ENCODE peak calls at places on chromosomes 6 and 20, in four cellular contexts. One of them, this sample, is unnamed.

GRCh38 chr6:63573899-63574553 is 1.7 kb downstream of the LOC128125822 start:
- DNase-seq in NCI-H345: peak
- DNase-seq in CD4-positive, alpha-beta T cell: no peak
- DNase-seq in activated CD4-positive, alpha-beta T cell treated with anti-CD3 and anti-CD28 coated beads for 36 hours: peak
- DNase-seq in this sample: peak

GRCh38 chr20:57400821-57401564 is 9.8 kb downstream of the RBM38 start:
- DNase-seq in CD4-positive, alpha-beta T cell: no peak
- DNase-seq in activated CD4-positive, alpha-beta T cell treated with anti-CD3 and anti-CD28 coated beads for 36 hours: peak
- DNase-seq in NCI-H345: no peak
- DNase-seq in this sample: no peak

GRCh38 chr6:5231289-5231688 is 29.5 kb downstream of the LYRM4 start:
- DNase-seq in NCI-H345: no peak
- DNase-seq in activated CD4-positive, alpha-beta T cell treated with anti-CD3 and anti-CD28 coated beads for 36 hours: no peak
- DNase-seq in CD4-positive, alpha-beta T cell: no peak
- DNase-seq in this sample: no peak

GRCh38 chr6:84033523-84034451 is at the start of gene MRAP2:
- DNase-seq in activated CD4-positive, alpha-beta T cell treated with anti-CD3 and anti-CD28 coated beads for 36 hours: peak
- DNase-seq in CD4-positive, alpha-beta T cell: no peak
- DNase-seq in NCI-H345: peak
- DNase-seq in this sample: peak

GRCh38 chr6:66376021-66376420 is 669.0 kb upstream of the EYS start:
- DNase-seq in activated CD4-positive, alpha-beta T cell treated with anti-CD3 and anti-CD28 coated beads for 36 hours: no peak
- DNase-seq in CD4-positive, alpha-beta T cell: no peak
- DNase-seq in NCI-H345: no peak
- DNase-seq in this sample: no peak

GRCh38 chr6:110708295-110708965 is 106.8 kb downstream of the CDK19 start:
- DNase-seq in activated CD4-positive, alpha-beta T cell treated with anti-CD3 and anti-CD28 coated beads for 36 hours: no peak
- DNase-seq in NCI-H345: no peak
- DNase-seq in CD4-positive, alpha-beta T cell: no peak
- DNase-seq in this sample: no peak

GRCh38 chr6:116557863-116558262 is 4.3 kb downstream of the CALHM4 start:
- DNase-seq in CD4-positive, alpha-beta T cell: no peak
- DNase-seq in activated CD4-positive, alpha-beta T cell treated with anti-CD3 and anti-CD28 coated beads for 36 hours: no peak
- DNase-seq in NCI-H345: peak
- DNase-seq in this sample: peak

GRCh38 chr6:63742060-63742459 is 106.5 kb downstream of the PHF3 start:
- DNase-seq in CD4-positive, alpha-beta T cell: no peak
- DNase-seq in NCI-H345: no peak
- DNase-seq in activated CD4-positive, alpha-beta T cell treated with anti-CD3 and anti-CD28 coated beads for 36 hours: no peak
- DNase-seq in this sample: peak

GRCh38 chr6:84227434-84228197 is at the start of gene CEP162:
- DNase-seq in activated CD4-positive, alpha-beta T cell treated with anti-CD3 and anti-CD28 coated beads for 36 hours: peak
- DNase-seq in NCI-H345: peak
- DNase-seq in CD4-positive, alpha-beta T cell: peak
- DNase-seq in this sample: peak

GRCh38 chr6:110255356-110255755 is 75.1 kb downstream of the CDC40 start:
- DNase-seq in CD4-positive, alpha-beta T cell: no peak
- DNase-seq in activated CD4-positive, alpha-beta T cell treated with anti-CD3 and anti-CD28 coated beads for 36 hours: peak
- DNase-seq in NCI-H345: no peak
- DNase-seq in this sample: peak

GRCh38 chr6:161001421-161001820 is 9.9 kb downstream of the MAP3K4 start:
- DNase-seq in activated CD4-positive, alpha-beta T cell treated with anti-CD3 and anti-CD28 coated beads for 36 hours: no peak
- DNase-seq in NCI-H345: peak
- DNase-seq in CD4-positive, alpha-beta T cell: no peak
- DNase-seq in this sample: no peak

GRCh38 chr20:2507875-2508630 is 662 bp downstream of the ZNF343 start:
- DNase-seq in NCI-H345: no peak
- DNase-seq in CD4-positive, alpha-beta T cell: no peak
- DNase-seq in activated CD4-positive, alpha-beta T cell treated with anti-CD3 and anti-CD28 coated beads for 36 hours: no peak
- DNase-seq in this sample: peak

GRCh38 chr6:40325041-40325440 is 262.1 kb downstream of the LRFN2 start:
- DNase-seq in activated CD4-positive, alpha-beta T cell treated with anti-CD3 and anti-CD28 coated beads for 36 hours: no peak
- DNase-seq in CD4-positive, alpha-beta T cell: no peak
- DNase-seq in NCI-H345: peak
- DNase-seq in this sample: no peak

GRCh38 chr6:97422171-97422570 is 139.2 kb upstream of the MMS22L start:
- DNase-seq in NCI-H345: no peak
- DNase-seq in CD4-positive, alpha-beta T cell: no peak
- DNase-seq in activated CD4-positive, alpha-beta T cell treated with anti-CD3 and anti-CD28 coated beads for 36 hours: no peak
- DNase-seq in this sample: no peak

GRCh38 chr20:33262658-33263065 is 20.4 kb upstream of the BPIFB1 start:
- DNase-seq in CD4-positive, alpha-beta T cell: no peak
- DNase-seq in NCI-H345: peak
- DNase-seq in activated CD4-positive, alpha-beta T cell treated with anti-CD3 and anti-CD28 coated beads for 36 hours: peak
- DNase-seq in this sample: peak

GRCh38 chr6:132961610-132962009 is 147.2 kb downstream of the RPS12 start:
- DNase-seq in activated CD4-positive, alpha-beta T cell treated with anti-CD3 and anti-CD28 coated beads for 36 hours: peak
- DNase-seq in NCI-H345: no peak
- DNase-seq in CD4-positive, alpha-beta T cell: no peak
- DNase-seq in this sample: peak

GRCh38 chr20:49501917-49502316 is 19.4 kb upstream of the KCNB1 start:
- DNase-seq in activated CD4-positive, alpha-beta T cell treated with anti-CD3 and anti-CD28 coated beads for 36 hours: no peak
- DNase-seq in CD4-positive, alpha-beta T cell: no peak
- DNase-seq in NCI-H345: no peak
- DNase-seq in this sample: no peak

GRCh38 chr6:108888745-108889144 is 40.5 kb downstream of the ARMC2 start:
- DNase-seq in activated CD4-positive, alpha-beta T cell treated with anti-CD3 and anti-CD28 coated beads for 36 hours: no peak
- DNase-seq in NCI-H345: no peak
- DNase-seq in CD4-positive, alpha-beta T cell: no peak
- DNase-seq in this sample: no peak

GRCh38 chr6:20202699-20203302 is 9.5 kb downstream of the MBOAT1 start:
- DNase-seq in activated CD4-positive, alpha-beta T cell treated with anti-CD3 and anti-CD28 coated beads for 36 hours: no peak
- DNase-seq in CD4-positive, alpha-beta T cell: no peak
- DNase-seq in NCI-H345: no peak
- DNase-seq in this sample: no peak

This sample was measured in kidney tubule cell.